ENCODE peak calls at places on chromosomes 4 and X, in five cellular contexts. N is GM23338, H is fibroblast of lung, S is esophagus squamous epithelium, G is stomach. V is an unnamed sample.

GRCh38 chr4:80240976-80241375 is 25.5 kb upstream of the FGF5 start:
- DNase-seq in S (no peak), N (no peak), H (no peak), G (no peak), V (no peak)

GRCh38 chr4:185344743-185345538 is 50.8 kb downstream of the LRP2BP start:
- DNase-seq in N (no peak), S (no peak), H (no peak), G (no peak), V (no peak)

GRCh38 chrX:24728530-24728929 is 34.8 kb downstream of the POLA1 start:
- DNase-seq in S (no peak), H (no peak), N (no peak), G (no peak), V (no peak)

GRCh38 chrX:76555816-76556215 is 128.3 kb downstream of the MAGEE1 start:
- DNase-seq in G (no peak), H (peak; percentile 22), N (peak; percentile 70), S (no peak), V (no peak)

GRCh38 chrX:70969635-70970481 is 39.0 kb upstream of the SLC7A3 start:
- DNase-seq in G (no peak), H (no peak), N (peak; percentile 66), S (no peak), V (no peak)

GRCh38 chr4:139142097-139142496 is 34.9 kb downstream of the ELF2 start:
- DNase-seq in H (no peak), N (no peak), G (no peak), S (no peak), V (no peak)

GRCh38 chr4:3671571-3672464 is 94.4 kb upstream of the ADRA2C start:
- DNase-seq in G (no peak), N (no peak), H (peak; percentile 26), S (no peak), V (no peak)

GRCh38 chr4:85548116-85548515 is 73.2 kb downstream of the ARHGAP24 start:
- DNase-seq in H (peak; percentile 21), S (no peak), G (no peak), N (no peak), V (no peak)

GRCh38 chr4:5387457-5387856 is 320.9 kb downstream of the EVC2 start:
- DNase-seq in H (no peak), N (peak; percentile 33), S (no peak), G (no peak), V (no peak)

GRCh38 chr4:117793786-117794369 is 240.4 kb upstream of the NDST3 start:
- DNase-seq in N (no peak), H (no peak), G (peak; percentile 32), S (no peak), V (no peak)

GRCh38 chr4:30718889-30719252 is 1.3 kb upstream of the PCDH7 start:
- DNase-seq in G (no peak), N (peak; percentile 48), H (peak; percentile 54), S (no peak), V (no peak)

GRCh38 chr4:13329963-13330362 is 154.2 kb downstream of the RAB28 start:
- DNase-seq in H (peak; percentile 62), S (no peak), N (no peak), G (no peak), V (no peak)

GRCh38 chr4:57104706-57105560 is 5.3 kb downstream of the IGFBP7 start:
- DNase-seq in G (no peak), S (no peak), H (no peak), N (no peak), V (no peak)

GRCh38 chrX:111164728-111165127 is 68.7 kb downstream of the PAK3 start:
- DNase-seq in H (no peak), N (peak; percentile 7), S (no peak), G (no peak), V (no peak)

GRCh38 chr4:159705334-159705733 is 602.5 kb downstream of the RAPGEF2 start:
- DNase-seq in G (no peak), N (no peak), H (no peak), S (no peak), V (no peak)

GRCh38 chr4:181908168-181908567 is 335.0 kb upstream of the TENM3 start:
- DNase-seq in S (no peak), H (peak; percentile 6), N (no peak), G (no peak), V (no peak)

GRCh38 chr4:25180524-25181131 is 20.4 kb upstream of the SEPSECS start:
- DNase-seq in G (peak; percentile 39), H (peak; percentile 56), S (no peak), N (peak; percentile 86), V (peak; percentile 17)

GRCh38 chrX:39985551-39985950 is 112.2 kb downstream of the BCOR start:
- DNase-seq in H (no peak), N (no peak), S (no peak), G (no peak), V (no peak)

GRCh38 chrX:1386338-1387127 is 5.4 kb downstream of the SLC25A6 start:
- DNase-seq in G (peak; percentile 19), S (no peak), N (no peak), H (no peak), V (no peak)

GRCh38 chr4:89242864-89243740 is 64.5 kb downstream of the GPRIN3 start:
- DNase-seq in N (peak; percentile 19), G (no peak), H (no peak), S (no peak), V (no peak)

GRCh38 chr4:157840630-157841029 is 332.2 kb downstream of the GASK1B start:
- DNase-seq in H (no peak), G (no peak), N (no peak), S (no peak), V (no peak)

GRCh38 chrX:105117621-105118020 is 102.9 kb downstream of the TEX13A start:
- DNase-seq in H (no peak), G (no peak), N (no peak), S (no peak), V (no peak)

GRCh38 chrX:22340022-22340616 is 67.4 kb downstream of the CBLL2 start:
- DNase-seq in N (no peak), G (no peak), S (no peak), H (no peak), V (no peak)

GRCh38 chrX:13373807-13374187 is 53.9 kb upstream of the ATXN3L start:
- DNase-seq in S (no peak), G (no peak), H (peak; percentile 86), N (no peak), V (no peak)

GRCh38 chr4:56681158-56681848 is at the start of gene HOPX:
- DNase-seq in H (peak; percentile 33), S (no peak), G (peak; percentile 90), N (no peak), V (no peak)

GRCh38 chr4:181952478-181952877 is 290.7 kb upstream of the TENM3 start:
- DNase-seq in H (peak; percentile 89), S (no peak), G (no peak), N (no peak), V (no peak)

GRCh38 chr4:98527528-98527927 is 130.9 kb downstream of the TSPAN5 start:
- DNase-seq in N (no peak), G (no peak), H (no peak), S (no peak), V (no peak)

GRCh38 chrX:44012484-44013096 is 39.4 kb upstream of the NDP start:
- DNase-seq in G (peak; percentile 29), H (peak; percentile 65), S (no peak), N (no peak), V (no peak)

GRCh38 chrX:143429021-143429570 is 88.2 kb downstream of the SPANXN3 start:
- DNase-seq in G (no peak), H (no peak), S (no peak), N (no peak), V (no peak)
- H3K4me3 ChIP-seq in G (no peak overlapping the region), H (no peak overlapping the region), S (no peak overlapping the region), N (no peak overlapping the region), V (no peak overlapping the region)

GRCh38 chr4:150828159-150828558 is 186.9 kb downstream of the LRBA start:
- DNase-seq in S (no peak), G (no peak), N (no peak), H (no peak), V (peak; percentile 79)
- H3K4me3 ChIP-seq in S (no peak overlapping the region), G (no peak overlapping the region), N (no peak overlapping the region), H (no peak overlapping the region), V (peak overlapping the region; percentile 25)

DNA sequence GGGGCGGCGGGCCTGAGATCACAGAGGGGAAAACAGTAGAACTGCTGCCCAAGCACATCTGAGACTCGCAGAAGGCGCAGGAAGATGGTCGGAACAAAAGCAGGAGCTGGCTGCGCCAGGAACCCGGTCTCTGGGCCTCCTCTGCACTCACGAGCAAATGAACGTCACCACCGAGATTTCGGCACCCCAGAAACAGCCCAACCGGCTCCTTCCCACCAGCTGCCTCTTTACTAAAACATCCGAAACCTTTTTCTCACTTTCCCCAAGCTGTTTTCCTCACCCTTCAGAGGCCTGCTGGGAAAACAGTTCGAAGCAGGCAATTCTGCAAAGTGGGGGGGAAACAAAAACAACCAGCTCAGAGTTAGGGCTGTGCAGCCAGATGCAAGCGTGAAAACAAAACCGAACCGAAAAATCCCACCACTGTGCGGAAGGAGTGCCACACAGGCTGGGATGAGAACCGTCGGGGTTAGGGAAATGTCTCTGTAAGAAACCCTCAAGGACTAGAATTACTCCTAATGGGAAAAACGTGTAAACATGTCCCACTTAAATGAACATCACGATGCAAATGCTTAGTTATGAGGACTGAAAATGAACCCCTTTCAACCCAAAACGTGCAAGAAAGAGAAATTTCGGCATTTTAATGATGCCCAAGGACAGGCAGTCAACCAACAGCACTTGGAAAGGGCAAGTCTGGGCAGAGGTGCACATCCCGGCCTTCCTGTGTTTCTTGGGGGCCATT is 15.9 kb downstream of the DHRSX start:
- DNase-seq in N (peak; percentile 56), G (no peak), S (no peak), H (peak; percentile 71), V (no peak)
- H3K4me3 ChIP-seq in N (peak overlapping the region; percentile 26), G (peak overlapping the region; percentile 19), S (peak overlapping the region; percentile 22), H (peak overlapping the region; percentile 41), V (no peak overlapping the region)

GRCh38 chr4:102299708-102300107 is 45.6 kb downstream of the SLC39A8 start:
- DNase-seq in N (peak; percentile 90), S (no peak), G (peak; percentile 26), H (peak; percentile 20), V (no peak)
- H3K4me3 ChIP-seq in N (no peak overlapping the region), S (no peak overlapping the region), G (no peak overlapping the region), H (no peak overlapping the region), V (no peak overlapping the region)

GRCh38 chrX:38699116-38699515 is 102.1 kb upstream of the MID1IP1 start:
- DNase-seq in H (no peak), S (no peak), N (no peak), G (no peak), V (no peak)

GRCh38 chrX:38701073-38701472 is 100.2 kb upstream of the MID1IP1 start:
- DNase-seq in H (no peak), S (no peak), N (peak; percentile 20), G (no peak), V (no peak)

GRCh38 chrX:38694394-38694793 is 106.9 kb upstream of the MID1IP1 start:
- DNase-seq in S (no peak), G (no peak), H (peak; percentile 13), N (no peak), V (no peak)

GRCh38 chrX:38704146-38704882 is 96.9 kb upstream of the MID1IP1 start:
- DNase-seq in S (no peak), G (no peak), N (no peak), H (no peak), V (no peak)

DNA sequence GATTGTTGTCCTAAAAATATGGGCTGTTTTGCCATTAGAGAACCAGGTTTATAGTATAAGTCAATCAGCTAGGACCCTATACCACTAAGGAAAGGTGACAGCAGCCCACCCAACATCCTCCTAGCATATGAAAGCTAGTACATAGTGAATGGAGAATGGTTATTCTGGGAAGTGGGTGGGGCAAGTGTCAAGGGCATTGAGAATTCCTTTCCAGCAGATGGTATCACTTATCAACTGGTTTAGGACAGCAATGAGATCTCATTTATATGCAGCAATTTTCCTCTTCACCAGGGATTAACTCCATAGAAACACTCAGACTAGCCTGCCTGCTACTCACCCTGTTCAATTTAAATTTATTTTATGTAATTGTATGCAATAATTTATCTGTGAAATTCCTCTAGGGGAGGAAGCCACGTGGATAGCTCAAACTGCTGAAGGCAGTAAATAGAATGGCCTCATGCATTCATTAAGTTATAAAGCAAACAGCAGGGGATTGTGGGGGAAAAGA is 101.6 kb upstream of the MID1IP1 start:
- DNase-seq in S (no peak), N (no peak), G (no peak), H (no peak), V (no peak)
- H3K4me3 ChIP-seq in S (no peak overlapping the region), N (no peak overlapping the region), G (no peak overlapping the region), H (no peak overlapping the region), V (no peak overlapping the region)